ENCODE peak calls at places on chromosomes 5 and 9, in ten cellular contexts. M is SJSA1; B is CD8-positive, alpha-beta T cell; S is heart right ventricle; Q is fibroblast of lung; T is spleen; V is pancreas; W is iPS DF 6.9; U is uterus; F is A673. A is an unnamed sample.

GRCh38 chr9:77956555-77956954 is 75.1 kb downstream of the GNAQ start:
- DNase-seq in F (no peak), S (no peak), V (no peak), Q (no peak), W (peak; percentile 43), U (no peak), M (no peak), T (no peak), B (no peak), A (no peak)

GRCh38 chr5:157528036-157528632 is 47.4 kb downstream of the ADAM19 start:
- DNase-seq in W (no peak), U (peak; percentile 55), Q (peak; percentile 49), T (no peak), V (no peak), S (peak; percentile 47), B (no peak), M (no peak), F (no peak), A (no peak)

GRCh38 chr5:36363776-36364175 is 62.1 kb upstream of the RANBP3L start:
- DNase-seq in S (no peak), T (no peak), V (no peak), U (no peak), Q (no peak), B (no peak), M (no peak), W (no peak), F (no peak), A (no peak)

GRCh38 chr5:82364497-82364896 is 86.3 kb upstream of the RPS23 start:
- DNase-seq in U (no peak), Q (peak; percentile 89), S (peak; percentile 35), T (no peak), F (peak; percentile 41), W (no peak), B (no peak), M (peak; percentile 53), V (no peak), A (no peak)

GRCh38 chr5:178287791-178288105 is 55.1 kb upstream of the PHYKPL start:
- DNase-seq in V (no peak), W (no peak), U (no peak), S (no peak), B (no peak), T (peak; percentile 67), Q (no peak), F (no peak), M (no peak), A (no peak)

GRCh38 chr5:108375768-108376167 is 6.1 kb downstream of the FBXL17 start:
- DNase-seq in W (no peak), Q (no peak), M (no peak), S (no peak), F (no peak), B (no peak), U (no peak), V (no peak), T (no peak), A (no peak)

GRCh38 chr5:17304282-17304681 is 86.9 kb downstream of the BASP1 start:
- DNase-seq in T (no peak), M (peak; percentile 52), V (no peak), W (no peak), F (peak; percentile 67), B (no peak), U (no peak), S (no peak), Q (peak; percentile 13), A (no peak)

GRCh38 chr5:52922384-52922783 is 66.8 kb upstream of the ITGA2 start:
- DNase-seq in F (peak; percentile 57), T (no peak), W (no peak), Q (peak; percentile 90), M (peak; percentile 30), V (no peak), B (no peak), U (no peak), S (no peak), A (peak; percentile 74)

GRCh38 chr5:35790462-35790822 is 66.2 kb upstream of the IL7R start:
- DNase-seq in M (no peak), U (no peak), B (no peak), F (no peak), Q (no peak), S (no peak), V (no peak), W (no peak), T (no peak), A (no peak)

GRCh38 chr5:163350083-163350482 is 87.3 kb upstream of the CCNG1 start:
- DNase-seq in S (no peak), Q (peak; percentile 52), T (no peak), W (no peak), M (no peak), U (no peak), F (no peak), V (no peak), B (no peak), A (no peak)

GRCh38 chr5:62432618-62433064 is 20.1 kb downstream of the IPO11 start:
- DNase-seq in M (no peak), T (no peak), Q (no peak), S (no peak), B (no peak), F (no peak), W (no peak), V (no peak), U (no peak), A (no peak)

GRCh38 chr5:83608122-83608521 is 112.5 kb downstream of the HAPLN1 start:
- DNase-seq in S (peak; percentile 14), Q (peak; percentile 50), W (peak; percentile 48), T (no peak), M (peak; percentile 27), U (no peak), B (no peak), V (peak; percentile 4), F (peak; percentile 56), A (no peak)

GRCh38 chr5:90477073-90477472 is 2.4 kb downstream of the POLR3G start:
- DNase-seq in W (no peak), V (no peak), M (no peak), T (no peak), B (no peak), F (peak; percentile 60), S (no peak), U (no peak), Q (no peak), A (no peak)

GRCh38 chr9:35907732-35908483 is 1.4 kb upstream of the SPAAR start:
- DNase-seq in Q (peak; percentile 96), S (peak; percentile 78), W (peak; percentile 61), T (no peak), V (peak; percentile 41), U (peak; percentile 84), M (peak; percentile 85), B (no peak), F (peak; percentile 95), A (peak; percentile 90)

GRCh38 chr5:118681655-118682054 is 306.7 kb downstream of the DTWD2 start:
- DNase-seq in M (no peak), Q (no peak), F (no peak), V (no peak), B (no peak), T (no peak), W (no peak), S (no peak), U (no peak), A (no peak)

GRCh38 chr9:131748411-131748955 is 8.6 kb upstream of the RAPGEF1 start:
- DNase-seq in B (no peak), S (no peak), W (no peak), F (no peak), V (no peak), U (no peak), Q (no peak), M (no peak), T (no peak), A (no peak)
- H3K27ac ChIP-seq in B (no peak overlapping the region), S (no peak overlapping the region), W (no peak overlapping the region), F (no peak overlapping the region), V (no peak overlapping the region), U (no peak overlapping the region), Q (no peak overlapping the region), M (no peak overlapping the region), T (no peak overlapping the region), A (no peak overlapping the region)

DNA sequence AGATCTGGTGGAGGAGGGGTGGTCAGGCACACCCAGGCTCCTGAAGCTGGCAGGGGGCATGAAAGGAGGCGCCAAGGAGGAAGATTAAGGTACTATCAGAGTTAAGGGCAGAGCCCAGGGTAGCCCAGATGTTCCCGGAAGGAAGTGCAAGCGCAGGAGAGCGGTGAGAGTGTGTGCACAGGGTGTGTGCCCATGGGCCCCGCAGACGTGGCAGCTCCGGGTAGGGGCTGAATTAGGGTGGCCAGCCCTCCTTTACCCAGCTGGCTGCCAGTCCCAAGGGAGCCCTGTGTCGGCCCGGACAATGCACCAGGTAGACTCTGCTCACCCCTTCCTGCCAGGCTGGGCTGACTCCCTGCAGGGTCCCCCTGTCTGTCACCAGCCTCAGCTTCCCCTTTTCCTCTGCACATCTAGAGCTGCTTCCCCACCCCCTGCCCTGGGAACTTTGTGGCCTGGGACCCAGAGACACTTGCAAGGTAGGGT is at the start of gene SMIM33:
- DNase-seq in U (no peak), Q (no peak), F (no peak), S (no peak), V (no peak), M (no peak), W (no peak), B (peak; percentile 35), T (peak; percentile 85), A (no peak)
- H3K27ac ChIP-seq in U (no peak within 1 kb of the TSS), Q (no peak within 1 kb of the TSS), F (no peak within 1 kb of the TSS), S (no peak within 1 kb of the TSS), V (no peak within 1 kb of the TSS), M (no peak within 1 kb of the TSS), W (no peak within 1 kb of the TSS), B (peak within 1 kb of the TSS; percentile 10), T (no peak within 1 kb of the TSS), A (no peak within 1 kb of the TSS)

GRCh38 chr9:129816501-129817435 is 7.2 kb downstream of the TOR1A start:
- DNase-seq in F (no peak), T (no peak), M (no peak), V (no peak), Q (no peak), W (no peak), U (no peak), B (no peak), S (no peak), A (no peak)

GRCh38 chr9:129815278-129815677 is 8.7 kb downstream of the TOR1A start:
- DNase-seq in S (no peak), V (no peak), Q (no peak), F (no peak), T (no peak), M (no peak), W (no peak), U (no peak), B (no peak), A (no peak)

GRCh38 chr9:129812385-129812784 is 9.4 kb downstream of the TOR1B start:
- DNase-seq in T (no peak), B (no peak), F (no peak), U (no peak), W (no peak), Q (no peak), S (no peak), V (no peak), M (no peak), A (no peak)

GRCh38 chr9:129813661-129814060 is 10.3 kb downstream of the TOR1A start:
- DNase-seq in T (no peak), M (no peak), V (no peak), W (no peak), S (no peak), F (no peak), B (no peak), U (no peak), Q (no peak), A (no peak)

GRCh38 chr9:129814432-129815223 is 9.3 kb downstream of the TOR1A start:
- DNase-seq in W (no peak), T (no peak), Q (no peak), S (no peak), B (no peak), F (no peak), U (no peak), M (no peak), V (no peak), A (no peak)
- H3K27ac ChIP-seq in W (no peak overlapping the region), T (no peak overlapping the region), Q (no peak overlapping the region), S (no peak overlapping the region), B (no peak overlapping the region), F (no peak overlapping the region), U (no peak overlapping the region), M (no peak overlapping the region), V (no peak overlapping the region), A (no peak overlapping the region)

GRCh38 chr9:92482336-92482735 is at the start of gene ASPN:
- DNase-seq in U (no peak), F (peak; percentile 27), B (no peak), M (no peak), T (no peak), S (peak; percentile 26), V (no peak), Q (peak; percentile 79), W (no peak), A (no peak)
- H3K27ac ChIP-seq in U (peak within 1 kb of the TSS; percentile 96), F (no peak within 1 kb of the TSS), B (no peak within 1 kb of the TSS), M (peak within 1 kb of the TSS; percentile 43), T (no peak within 1 kb of the TSS), S (peak within 1 kb of the TSS; percentile 31), V (no peak within 1 kb of the TSS), Q (no peak within 1 kb of the TSS), W (no peak within 1 kb of the TSS), A (peak within 1 kb of the TSS; percentile 87)